ENCODE peak calls at places on chromosomes 4 and X, in seven cellular contexts. T is fibroblast of pulmonary artery, J is PC-3, V is A549, G is cardiac muscle cell, O is fibroblast of lung, K is breast epithelium. L is an unnamed sample.

GRCh38 chr4:156223985-156224384 is 270.3 kb upstream of the CTSO start:
- DNase-seq in T (no peak), J (peak), V (no peak), G (no peak), O (no peak), K (no peak), L (no peak)

GRCh38 chr4:111943796-111944203 is 201.5 kb upstream of the FAM241A start:
- DNase-seq in T (peak), J (peak), V (peak), G (peak), O (peak), K (no peak), L (no peak)

GRCh38 chr4:101356928-101357327 is 9.6 kb upstream of the PPP3CA start:
- DNase-seq in T (peak), J (peak), V (peak), G (peak), O (peak), K (no peak), L (no peak)

GRCh38 chrX:126723881-126724280 is 95.6 kb upstream of the PRR32 start:
- DNase-seq in T (no peak), J (no peak), V (no peak), G (no peak), O (no peak), K (no peak), L (no peak)

GRCh38 chr4:16875487-16875886 is 23.0 kb downstream of the LDB2 start:
- DNase-seq in T (peak), J (no peak), V (no peak), G (peak), O (peak), K (no peak), L (no peak)

GRCh38 chrX:130172127-130172834 is 519 bp downstream of the RAB33A start:
- DNase-seq in T (no peak), J (no peak), V (no peak), G (no peak), O (no peak), K (no peak), L (no peak)

GRCh38 chrX:131747173-131747572 is 203.3 kb downstream of the OR13H1 start:
- DNase-seq in T (no peak), J (peak), V (peak), G (no peak), O (no peak), K (no peak), L (no peak)

GRCh38 chrX:134396174-134396573 is 63.8 kb upstream of the HPRT1 start:
- DNase-seq in T (peak), J (peak), V (peak), G (peak), O (peak), K (no peak), L (no peak)

GRCh38 chr4:53453385-53453784 is 75.9 kb downstream of the FIP1L1 start:
- DNase-seq in T (peak), J (no peak), V (no peak), G (no peak), O (no peak), K (no peak), L (no peak)

GRCh38 chr4:15144967-15145295 is 142.7 kb downstream of the CPEB2 start:
- DNase-seq in T (no peak), J (no peak), V (no peak), G (no peak), O (no peak), K (no peak), L (no peak)

GRCh38 chr4:100118213-100118612 is 72.1 kb downstream of the DDIT4L start:
- DNase-seq in T (peak), J (no peak), V (no peak), G (no peak), O (no peak), K (no peak), L (no peak)

GRCh38 chrX:70219938-70220764 is 14.3 kb upstream of the AWAT1 start:
- DNase-seq in T (peak), J (peak), V (peak), G (peak), O (peak), K (peak), L (no peak)

GRCh38 chr4:52744588-52744987 is 6.6 kb downstream of the ERVMER34-1 start:
- DNase-seq in T (no peak), J (no peak), V (no peak), G (no peak), O (no peak), K (no peak), L (no peak)

GRCh38 chr4:113835005-113835404 is 73.5 kb upstream of the CAMK2D start:
- DNase-seq in T (peak), J (peak), V (no peak), G (peak), O (peak), K (no peak), L (no peak)

GRCh38 chrX:150366951-150367545 is 3.9 kb downstream of the MAMLD1 start:
- DNase-seq in T (peak), J (peak), V (peak), G (peak), O (peak), K (no peak), L (no peak)

GRCh38 chr4:146335763-146336412 is 121.5 kb downstream of the REELD1 start:
- DNase-seq in T (peak), J (peak), V (peak), G (no peak), O (peak), K (no peak), L (no peak)

GRCh38 chrX:15206306-15206705 is 63.6 kb downstream of the ASB9 start:
- DNase-seq in T (no peak), J (no peak), V (no peak), G (no peak), O (no peak), K (no peak), L (no peak)

GRCh38 chr4:69025191-69025998 is 70.9 kb upstream of the UGT2B7 start:
- DNase-seq in T (peak), J (peak), V (peak), G (no peak), O (no peak), K (no peak), L (no peak)
- TF ChIP-seq CTCF in T (peak), J (peak), V (peak), G (no peak), O (no peak), K (no peak), L (no peak)

DNA sequence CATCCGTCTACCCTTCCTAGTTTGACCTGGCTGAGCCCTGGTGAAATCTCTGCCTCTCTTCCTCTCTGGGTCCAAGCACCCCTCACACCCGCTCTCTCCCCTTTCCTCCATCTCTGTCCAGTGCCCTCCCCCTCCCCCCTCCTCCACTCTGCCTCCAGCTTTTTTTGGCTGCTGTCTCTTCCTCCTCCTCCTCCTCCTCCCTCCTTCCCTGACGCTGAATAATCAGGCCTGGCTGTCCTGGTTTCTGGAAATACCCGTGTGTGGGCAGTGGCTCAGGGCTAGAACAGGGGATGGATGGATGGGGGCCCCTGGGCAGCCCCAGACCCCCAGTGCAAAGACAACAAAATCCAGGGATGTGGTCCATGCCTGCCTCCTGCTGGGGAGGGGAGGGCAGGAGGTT is 4.7 kb upstream of the SYP start:
- DNase-seq in T (no peak), J (no peak), V (no peak), G (no peak), O (no peak), K (no peak), L (no peak)
- TF ChIP-seq CTCF in T (no peak), J (no peak), V (no peak), G (no peak), O (no peak), K (no peak), L (no peak)

GRCh38 chr4:140153744-140154571 is at the start of gene MAML3:
- DNase-seq in T (peak), J (peak), V (peak), G (peak), O (peak), K (peak), L (peak)
- TF ChIP-seq CTCF in T (no peak), J (no peak), V (no peak), G (no peak), O (no peak), K (peak), L (no peak)

GRCh38 chrX:136691028-136691809 is 43.3 kb downstream of the CD40LG start:
- DNase-seq in T (no peak), J (peak), V (no peak), G (no peak), O (no peak), K (no peak), L (no peak)

GRCh38 chrX:136689441-136689840 is 41.5 kb downstream of the CD40LG start:
- DNase-seq in T (peak), J (no peak), V (no peak), G (peak), O (no peak), K (no peak), L (no peak)

GRCh38 chrX:136692271-136692670 is 44.3 kb downstream of the CD40LG start:
- DNase-seq in T (peak), J (peak), V (no peak), G (peak), O (no peak), K (no peak), L (no peak)

GRCh38 chrX:136694491-136695087 is 46.6 kb downstream of the CD40LG start:
- DNase-seq in T (peak), J (peak), V (peak), G (peak), O (peak), K (no peak), L (no peak)
- TF ChIP-seq CTCF in T (peak), J (peak), V (peak), G (peak), O (peak), K (peak), L (no peak)

GRCh38 chr4:123994917-123995316 is 598.3 kb downstream of the SPRY1 start:
- DNase-seq in T (no peak), J (peak), V (peak), G (no peak), O (no peak), K (no peak), L (no peak)
- TF ChIP-seq CTCF in T (peak), J (peak), V (no peak), G (peak), O (no peak), K (no peak), L (no peak)

L was measured in activated B cell treated with CpG ODN at 0.5 μM for 24 hours.